ENCODE peak calls at places on chromosomes 7 and 10, in eight cellular contexts. Q, D, X, V, O, U, A and I are unnamed samples.

GRCh38 chr10:124446830-124447740 is 2.8 kb downstream of the NKX1-2 start:
- DNase-seq in Q (no peak), D (no peak), X (no peak), V (no peak), O (no peak), U (no peak), A (no peak), I (no peak)

GRCh38 chr10:70255329-70256299 is 22.4 kb upstream of the PPA1 start:
- DNase-seq in Q (no peak), D (no peak), X (no peak), V (peak), O (no peak), U (peak), A (peak), I (no peak)

GRCh38 chr7:117402109-117402508 is 25.2 kb downstream of the ASZ1 start:
- DNase-seq in Q (no peak), D (no peak), X (no peak), V (peak), O (no peak), U (no peak), A (no peak), I (no peak)

GRCh38 chr10:91190388-91190870 is 30.0 kb upstream of the PCGF5 start:
- DNase-seq in Q (no peak), D (no peak), X (no peak), V (peak), O (no peak), U (peak), A (no peak), I (no peak)

GRCh38 chr7:120207037-120207436 is 65.9 kb upstream of the KCND2 start:
- DNase-seq in Q (no peak), D (no peak), X (no peak), V (no peak), O (no peak), U (no peak), A (no peak), I (no peak)

GRCh38 chr10:77431209-77431611 is 206.4 kb downstream of the KCNMA1 start:
- DNase-seq in Q (no peak), D (no peak), X (no peak), V (no peak), O (no peak), U (no peak), A (no peak), I (no peak)

GRCh38 chr7:30923774-30924413 is 12.2 kb downstream of the AQP1 start:
- DNase-seq in Q (no peak), D (no peak), X (no peak), V (no peak), O (no peak), U (no peak), A (no peak), I (peak)

GRCh38 chr10:106897631-106898161 is 266.8 kb downstream of the SORCS1 start:
- DNase-seq in Q (no peak), D (no peak), X (no peak), V (no peak), O (no peak), U (no peak), A (peak), I (no peak)

GRCh38 chr7:134276951-134277350 is 39.8 kb downstream of the SLC35B4 start:
- DNase-seq in Q (no peak), D (no peak), X (no peak), V (no peak), O (no peak), U (no peak), A (no peak), I (no peak)

GRCh38 chr10:83677795-83678194 is 461.5 kb upstream of the GHITM start:
- DNase-seq in Q (no peak), D (no peak), X (no peak), V (no peak), O (no peak), U (peak), A (no peak), I (no peak)

GRCh38 chr7:142412551-142413193 is 154.8 kb upstream of the PRSS58 start:
- DNase-seq in Q (peak), D (peak), X (no peak), V (peak), O (peak), U (peak), A (peak), I (peak)